ENCODE peak calls at places on chromosomes 2 and 18, in four cellular contexts. One of them, this sample, is unnamed.

GRCh38 chr2:1731963-1732768 is 12.1 kb downstream of the PXDN start:
- DNase-seq in stimulated activated CD4-positive, alpha-beta T cell treated with anti-CD3 and anti-CD28 coated beads, Interleukin-15, amount 100 ng/mL, for 1 hour: no peak
- DNase-seq in stimulated activated CD8-positive, alpha-beta memory T cell treated with anti-CD3 and anti-CD28 coated beads, Interleukin-4, amount 100 ng/mL, for 24 hours: no peak
- DNase-seq in adrenal gland: peak; percentile 19
- DNase-seq in this sample: peak; percentile 88

GRCh38 chr18:63505566-63506335 is 29.0 kb downstream of the SERPINB5 start:
- DNase-seq in stimulated activated CD8-positive, alpha-beta memory T cell treated with anti-CD3 and anti-CD28 coated beads, Interleukin-4, amount 100 ng/mL, for 24 hours: no peak
- DNase-seq in stimulated activated CD4-positive, alpha-beta T cell treated with anti-CD3 and anti-CD28 coated beads, Interleukin-15, amount 100 ng/mL, for 1 hour: no peak
- DNase-seq in adrenal gland: no peak
- DNase-seq in this sample: no peak

GRCh38 chr2:188345439-188345838 is 53.8 kb downstream of the GULP1 start:
- DNase-seq in adrenal gland: no peak
- DNase-seq in stimulated activated CD8-positive, alpha-beta memory T cell treated with anti-CD3 and anti-CD28 coated beads, Interleukin-4, amount 100 ng/mL, for 24 hours: no peak
- DNase-seq in stimulated activated CD4-positive, alpha-beta T cell treated with anti-CD3 and anti-CD28 coated beads, Interleukin-15, amount 100 ng/mL, for 1 hour: no peak
- DNase-seq in this sample: no peak

GRCh38 chr18:34802938-34803337 is 92.8 kb downstream of the DTNA start:
- DNase-seq in stimulated activated CD4-positive, alpha-beta T cell treated with anti-CD3 and anti-CD28 coated beads, Interleukin-15, amount 100 ng/mL, for 1 hour: no peak
- DNase-seq in adrenal gland: no peak
- DNase-seq in stimulated activated CD8-positive, alpha-beta memory T cell treated with anti-CD3 and anti-CD28 coated beads, Interleukin-4, amount 100 ng/mL, for 24 hours: no peak
- DNase-seq in this sample: no peak

GRCh38 chr2:233679176-233679575 is 2.5 kb upstream of the UGT1A7 start:
- DNase-seq in adrenal gland: no peak
- DNase-seq in stimulated activated CD8-positive, alpha-beta memory T cell treated with anti-CD3 and anti-CD28 coated beads, Interleukin-4, amount 100 ng/mL, for 24 hours: no peak
- DNase-seq in stimulated activated CD4-positive, alpha-beta T cell treated with anti-CD3 and anti-CD28 coated beads, Interleukin-15, amount 100 ng/mL, for 1 hour: no peak
- DNase-seq in this sample: no peak

GRCh38 chr2:70890469-70891065 is 45.1 kb upstream of the ATP6V1B1 start:
- DNase-seq in stimulated activated CD8-positive, alpha-beta memory T cell treated with anti-CD3 and anti-CD28 coated beads, Interleukin-4, amount 100 ng/mL, for 24 hours: no peak
- DNase-seq in stimulated activated CD4-positive, alpha-beta T cell treated with anti-CD3 and anti-CD28 coated beads, Interleukin-15, amount 100 ng/mL, for 1 hour: no peak
- DNase-seq in adrenal gland: no peak
- DNase-seq in this sample: no peak

GRCh38 chr2:236052926-236053846 is 115.0 kb downstream of the GBX2 start:
- DNase-seq in stimulated activated CD8-positive, alpha-beta memory T cell treated with anti-CD3 and anti-CD28 coated beads, Interleukin-4, amount 100 ng/mL, for 24 hours: no peak
- DNase-seq in adrenal gland: no peak
- DNase-seq in stimulated activated CD4-positive, alpha-beta T cell treated with anti-CD3 and anti-CD28 coated beads, Interleukin-15, amount 100 ng/mL, for 1 hour: no peak
- DNase-seq in this sample: no peak

GRCh38 chr2:26462100-26462499 is 15.8 kb downstream of the OTOF start:
- DNase-seq in stimulated activated CD8-positive, alpha-beta memory T cell treated with anti-CD3 and anti-CD28 coated beads, Interleukin-4, amount 100 ng/mL, for 24 hours: no peak
- DNase-seq in stimulated activated CD4-positive, alpha-beta T cell treated with anti-CD3 and anti-CD28 coated beads, Interleukin-15, amount 100 ng/mL, for 1 hour: no peak
- DNase-seq in adrenal gland: peak; percentile 24
- DNase-seq in this sample: no peak

GRCh38 chr2:78644849-78645248 is 380.7 kb upstream of the REG3G start:
- DNase-seq in stimulated activated CD4-positive, alpha-beta T cell treated with anti-CD3 and anti-CD28 coated beads, Interleukin-15, amount 100 ng/mL, for 1 hour: no peak
- DNase-seq in adrenal gland: no peak
- DNase-seq in stimulated activated CD8-positive, alpha-beta memory T cell treated with anti-CD3 and anti-CD28 coated beads, Interleukin-4, amount 100 ng/mL, for 24 hours: no peak
- DNase-seq in this sample: no peak

GRCh38 chr2:218722876-218723477 is 12.3 kb downstream of the TTLL4 start:
- DNase-seq in adrenal gland: no peak
- DNase-seq in stimulated activated CD4-positive, alpha-beta T cell treated with anti-CD3 and anti-CD28 coated beads, Interleukin-15, amount 100 ng/mL, for 1 hour: no peak
- DNase-seq in stimulated activated CD8-positive, alpha-beta memory T cell treated with anti-CD3 and anti-CD28 coated beads, Interleukin-4, amount 100 ng/mL, for 24 hours: no peak
- DNase-seq in this sample: no peak

GRCh38 chr2:240310201-240310600 is 125.3 kb upstream of the GPC1 start:
- DNase-seq in adrenal gland: no peak
- DNase-seq in stimulated activated CD8-positive, alpha-beta memory T cell treated with anti-CD3 and anti-CD28 coated beads, Interleukin-4, amount 100 ng/mL, for 24 hours: no peak
- DNase-seq in stimulated activated CD4-positive, alpha-beta T cell treated with anti-CD3 and anti-CD28 coated beads, Interleukin-15, amount 100 ng/mL, for 1 hour: no peak
- DNase-seq in this sample: no peak

GRCh38 chr18:43525149-43525548 is 247.9 kb upstream of the SYT4 start:
- DNase-seq in stimulated activated CD4-positive, alpha-beta T cell treated with anti-CD3 and anti-CD28 coated beads, Interleukin-15, amount 100 ng/mL, for 1 hour: no peak
- DNase-seq in adrenal gland: no peak
- DNase-seq in stimulated activated CD8-positive, alpha-beta memory T cell treated with anti-CD3 and anti-CD28 coated beads, Interleukin-4, amount 100 ng/mL, for 24 hours: no peak
- DNase-seq in this sample: no peak

GRCh38 chr2:236578980-236579745 is 9.5 kb downstream of the ACKR3 start:
- DNase-seq in adrenal gland: no peak
- DNase-seq in stimulated activated CD8-positive, alpha-beta memory T cell treated with anti-CD3 and anti-CD28 coated beads, Interleukin-4, amount 100 ng/mL, for 24 hours: no peak
- DNase-seq in stimulated activated CD4-positive, alpha-beta T cell treated with anti-CD3 and anti-CD28 coated beads, Interleukin-15, amount 100 ng/mL, for 1 hour: no peak
- DNase-seq in this sample: no peak

GRCh38 chr2:101546376-101547058 is 71.6 kb upstream of the RFX8 start:
- DNase-seq in stimulated activated CD8-positive, alpha-beta memory T cell treated with anti-CD3 and anti-CD28 coated beads, Interleukin-4, amount 100 ng/mL, for 24 hours: no peak
- DNase-seq in adrenal gland: no peak
- DNase-seq in stimulated activated CD4-positive, alpha-beta T cell treated with anti-CD3 and anti-CD28 coated beads, Interleukin-15, amount 100 ng/mL, for 1 hour: no peak
- DNase-seq in this sample: no peak

GRCh38 chr2:239873656-239874635 is 151.2 kb downstream of the NDUFA10 start:
- DNase-seq in stimulated activated CD8-positive, alpha-beta memory T cell treated with anti-CD3 and anti-CD28 coated beads, Interleukin-4, amount 100 ng/mL, for 24 hours: no peak
- DNase-seq in adrenal gland: no peak
- DNase-seq in stimulated activated CD4-positive, alpha-beta T cell treated with anti-CD3 and anti-CD28 coated beads, Interleukin-15, amount 100 ng/mL, for 1 hour: no peak
- DNase-seq in this sample: no peak

GRCh38 chr2:120142528-120143261 is 80.5 kb downstream of the TMEM185B start:
- DNase-seq in stimulated activated CD4-positive, alpha-beta T cell treated with anti-CD3 and anti-CD28 coated beads, Interleukin-15, amount 100 ng/mL, for 1 hour: no peak
- DNase-seq in stimulated activated CD8-positive, alpha-beta memory T cell treated with anti-CD3 and anti-CD28 coated beads, Interleukin-4, amount 100 ng/mL, for 24 hours: no peak
- DNase-seq in adrenal gland: no peak
- DNase-seq in this sample: no peak

GRCh38 chr2:81481994-81482368 is 1177.4 kb upstream of the LRRTM1 start:
- DNase-seq in adrenal gland: no peak
- DNase-seq in stimulated activated CD8-positive, alpha-beta memory T cell treated with anti-CD3 and anti-CD28 coated beads, Interleukin-4, amount 100 ng/mL, for 24 hours: no peak
- DNase-seq in stimulated activated CD4-positive, alpha-beta T cell treated with anti-CD3 and anti-CD28 coated beads, Interleukin-15, amount 100 ng/mL, for 1 hour: no peak
- DNase-seq in this sample: no peak

GRCh38 chr18:73842795-73843394 is 304.7 kb downstream of the FBXO15 start:
- DNase-seq in stimulated activated CD8-positive, alpha-beta memory T cell treated with anti-CD3 and anti-CD28 coated beads, Interleukin-4, amount 100 ng/mL, for 24 hours: peak; percentile 13
- DNase-seq in adrenal gland: peak; percentile 49
- DNase-seq in stimulated activated CD4-positive, alpha-beta T cell treated with anti-CD3 and anti-CD28 coated beads, Interleukin-15, amount 100 ng/mL, for 1 hour: peak; percentile 6
- DNase-seq in this sample: peak; percentile 15

GRCh38 chr18:23380001-23380550 is 73.0 kb upstream of the RIOK3 start:
- DNase-seq in stimulated activated CD4-positive, alpha-beta T cell treated with anti-CD3 and anti-CD28 coated beads, Interleukin-15, amount 100 ng/mL, for 1 hour: no peak
- DNase-seq in stimulated activated CD8-positive, alpha-beta memory T cell treated with anti-CD3 and anti-CD28 coated beads, Interleukin-4, amount 100 ng/mL, for 24 hours: no peak
- DNase-seq in adrenal gland: no peak
- DNase-seq in this sample: no peak

GRCh38 chr2:224036731-224037376 is 2.2 kb downstream of the SERPINE2 start:
- DNase-seq in stimulated activated CD8-positive, alpha-beta memory T cell treated with anti-CD3 and anti-CD28 coated beads, Interleukin-4, amount 100 ng/mL, for 24 hours: no peak
- DNase-seq in stimulated activated CD4-positive, alpha-beta T cell treated with anti-CD3 and anti-CD28 coated beads, Interleukin-15, amount 100 ng/mL, for 1 hour: no peak
- DNase-seq in adrenal gland: no peak
- DNase-seq in this sample: no peak